ENCODE peak calls at places on chromosomes 1 and 21, in seven cellular contexts. One of them, this sample, is unnamed.

GRCh38 chr1:240831191-240831631 is 219.3 kb upstream of the GREM2 start:
- DNase-seq in mammary epithelial cell: no peak
- DNase-seq in prostate gland: no peak
- DNase-seq in suprapubic skin: no peak
- DNase-seq in hepatocyte: no peak
- DNase-seq in fibroblast of lung: peak
- DNase-seq in left ventricle myocardium inferior: no peak
- DNase-seq in this sample: no peak

GRCh38 chr21:26717146-26717739 is 128.0 kb downstream of the ADAMTS1 start:
- DNase-seq in left ventricle myocardium inferior: no peak
- DNase-seq in mammary epithelial cell: peak
- DNase-seq in hepatocyte: no peak
- DNase-seq in prostate gland: no peak
- DNase-seq in suprapubic skin: no peak
- DNase-seq in fibroblast of lung: peak
- DNase-seq in this sample: no peak

GRCh38 chr21:37202221-37202805 is 64.8 kb downstream of the VPS26C start:
- DNase-seq in left ventricle myocardium inferior: no peak
- DNase-seq in mammary epithelial cell: no peak
- DNase-seq in fibroblast of lung: no peak
- DNase-seq in prostate gland: no peak
- DNase-seq in suprapubic skin: no peak
- DNase-seq in hepatocyte: no peak
- DNase-seq in this sample: no peak

GRCh38 chr1:197526736-197527371 is 248.4 kb downstream of the DENND1B start:
- DNase-seq in fibroblast of lung: peak
- DNase-seq in mammary epithelial cell: peak
- DNase-seq in prostate gland: no peak
- DNase-seq in suprapubic skin: no peak
- DNase-seq in left ventricle myocardium inferior: no peak
- DNase-seq in hepatocyte: peak
- DNase-seq in this sample: no peak

GRCh38 chr1:236864996-236865877 is 70.1 kb downstream of the MTR start:
- DNase-seq in left ventricle myocardium inferior: no peak
- DNase-seq in mammary epithelial cell: no peak
- DNase-seq in suprapubic skin: no peak
- DNase-seq in prostate gland: no peak
- DNase-seq in hepatocyte: no peak
- DNase-seq in fibroblast of lung: peak
- DNase-seq in this sample: no peak

GRCh38 chr1:235069577-235070563 is 58.8 kb downstream of the TOMM20 start:
- DNase-seq in fibroblast of lung: peak
- DNase-seq in left ventricle myocardium inferior: peak
- DNase-seq in suprapubic skin: peak
- DNase-seq in prostate gland: peak
- DNase-seq in mammary epithelial cell: peak
- DNase-seq in hepatocyte: peak
- DNase-seq in this sample: no peak

GRCh38 chr1:158426137-158426536 is at the start of gene OR10K2:
- DNase-seq in suprapubic skin: no peak
- DNase-seq in mammary epithelial cell: no peak
- DNase-seq in prostate gland: no peak
- DNase-seq in hepatocyte: no peak
- DNase-seq in left ventricle myocardium inferior: no peak
- DNase-seq in fibroblast of lung: no peak
- DNase-seq in this sample: no peak

GRCh38 chr1:180178511-180179161 is 24.0 kb downstream of the QSOX1 start:
- DNase-seq in fibroblast of lung: peak
- DNase-seq in mammary epithelial cell: no peak
- DNase-seq in hepatocyte: peak
- DNase-seq in left ventricle myocardium inferior: peak
- DNase-seq in prostate gland: peak
- DNase-seq in suprapubic skin: peak
- DNase-seq in this sample: peak

GRCh38 chr1:68448365-68448764 is 1.4 kb downstream of the RPE65 start:
- DNase-seq in prostate gland: no peak
- DNase-seq in hepatocyte: no peak
- DNase-seq in fibroblast of lung: no peak
- DNase-seq in mammary epithelial cell: no peak
- DNase-seq in suprapubic skin: no peak
- DNase-seq in left ventricle myocardium inferior: no peak
- DNase-seq in this sample: no peak

GRCh38 chr1:66247415-66248208 is 286.3 kb upstream of the SGIP1 start:
- DNase-seq in mammary epithelial cell: no peak
- DNase-seq in left ventricle myocardium inferior: no peak
- DNase-seq in prostate gland: no peak
- DNase-seq in suprapubic skin: no peak
- DNase-seq in fibroblast of lung: no peak
- DNase-seq in hepatocyte: no peak
- DNase-seq in this sample: no peak

GRCh38 chr1:67710417-67710816 is 25.4 kb downstream of the GADD45A start:
- DNase-seq in mammary epithelial cell: peak
- DNase-seq in prostate gland: no peak
- DNase-seq in fibroblast of lung: peak
- DNase-seq in suprapubic skin: no peak
- DNase-seq in hepatocyte: no peak
- DNase-seq in left ventricle myocardium inferior: no peak
- DNase-seq in this sample: no peak

GRCh38 chr1:155646307-155646706 is 36.3 kb downstream of the MSTO1 start:
- DNase-seq in prostate gland: no peak
- DNase-seq in left ventricle myocardium inferior: peak
- DNase-seq in mammary epithelial cell: peak
- DNase-seq in fibroblast of lung: peak
- DNase-seq in suprapubic skin: no peak
- DNase-seq in hepatocyte: no peak
- DNase-seq in this sample: peak

GRCh38 chr1:235421751-235422150 is 54.5 kb downstream of the TBCE start:
- DNase-seq in mammary epithelial cell: no peak
- DNase-seq in hepatocyte: no peak
- DNase-seq in left ventricle myocardium inferior: no peak
- DNase-seq in prostate gland: no peak
- DNase-seq in suprapubic skin: no peak
- DNase-seq in fibroblast of lung: no peak
- DNase-seq in this sample: no peak

GRCh38 chr1:157773723-157774350 is 3.1 kb downstream of the FCRL2 start:
- DNase-seq in prostate gland: no peak
- DNase-seq in mammary epithelial cell: no peak
- DNase-seq in suprapubic skin: no peak
- DNase-seq in left ventricle myocardium inferior: no peak
- DNase-seq in fibroblast of lung: no peak
- DNase-seq in hepatocyte: peak
- DNase-seq in this sample: no peak

GRCh38 chr1:7408771-7409150 is 362.3 kb upstream of the VAMP3 start:
- DNase-seq in left ventricle myocardium inferior: no peak
- DNase-seq in mammary epithelial cell: no peak
- DNase-seq in fibroblast of lung: no peak
- DNase-seq in hepatocyte: no peak
- DNase-seq in prostate gland: peak
- DNase-seq in suprapubic skin: no peak
- DNase-seq in this sample: no peak

GRCh38 chr1:52102336-52103013 is 39.4 kb upstream of the ZFYVE9 start:
- DNase-seq in hepatocyte: no peak
- DNase-seq in fibroblast of lung: peak
- DNase-seq in left ventricle myocardium inferior: no peak
- DNase-seq in suprapubic skin: no peak
- DNase-seq in mammary epithelial cell: no peak
- DNase-seq in prostate gland: no peak
- DNase-seq in this sample: no peak

GRCh38 chr1:67316180-67316902 is 8.7 kb downstream of the IL12RB2 start:
- DNase-seq in mammary epithelial cell: no peak
- DNase-seq in prostate gland: no peak
- DNase-seq in left ventricle myocardium inferior: no peak
- DNase-seq in fibroblast of lung: no peak
- DNase-seq in suprapubic skin: no peak
- DNase-seq in hepatocyte: no peak
- DNase-seq in this sample: no peak

GRCh38 chr1:156461781-156462647 is 38.6 kb downstream of the MEF2D start:
- DNase-seq in mammary epithelial cell: no peak
- DNase-seq in suprapubic skin: peak
- DNase-seq in hepatocyte: no peak
- DNase-seq in prostate gland: peak
- DNase-seq in left ventricle myocardium inferior: no peak
- DNase-seq in fibroblast of lung: no peak
- DNase-seq in this sample: no peak

GRCh38 chr1:101043776-101044175 is 18.2 kb upstream of the DPH5 start:
- DNase-seq in left ventricle myocardium inferior: no peak
- DNase-seq in suprapubic skin: no peak
- DNase-seq in prostate gland: no peak
- DNase-seq in fibroblast of lung: peak
- DNase-seq in hepatocyte: peak
- DNase-seq in mammary epithelial cell: peak
- DNase-seq in this sample: no peak

GRCh38 chr1:24859063-24860010 is 70.7 kb downstream of the RUNX3 start:
- DNase-seq in suprapubic skin: no peak
- DNase-seq in fibroblast of lung: no peak
- DNase-seq in hepatocyte: no peak
- DNase-seq in prostate gland: no peak
- DNase-seq in mammary epithelial cell: no peak
- DNase-seq in left ventricle myocardium inferior: no peak
- DNase-seq in this sample: no peak

GRCh38 chr21:31075844-31076243 is 37.6 kb upstream of the KRTAP19-8 start:
- DNase-seq in fibroblast of lung: no peak
- DNase-seq in left ventricle myocardium inferior: no peak
- DNase-seq in hepatocyte: no peak
- DNase-seq in mammary epithelial cell: no peak
- DNase-seq in suprapubic skin: no peak
- DNase-seq in prostate gland: no peak
- DNase-seq in this sample: no peak

GRCh38 chr1:233780049-233780448 is 124.4 kb upstream of the SLC35F3 start:
- DNase-seq in mammary epithelial cell: no peak
- DNase-seq in fibroblast of lung: no peak
- DNase-seq in suprapubic skin: no peak
- DNase-seq in left ventricle myocardium inferior: no peak
- DNase-seq in prostate gland: no peak
- DNase-seq in hepatocyte: no peak
- DNase-seq in this sample: no peak

GRCh38 chr1:226690460-226690982 is 48.6 kb downstream of the ITPKB start:
- DNase-seq in hepatocyte: no peak
- DNase-seq in mammary epithelial cell: peak
- DNase-seq in left ventricle myocardium inferior: no peak
- DNase-seq in prostate gland: peak
- DNase-seq in fibroblast of lung: no peak
- DNase-seq in suprapubic skin: no peak
- DNase-seq in this sample: no peak

GRCh38 chr1:226691257-226691656 is 47.8 kb downstream of the ITPKB start:
- DNase-seq in suprapubic skin: no peak
- DNase-seq in mammary epithelial cell: no peak
- DNase-seq in prostate gland: no peak
- DNase-seq in fibroblast of lung: no peak
- DNase-seq in hepatocyte: no peak
- DNase-seq in left ventricle myocardium inferior: no peak
- DNase-seq in this sample: no peak

GRCh38 chr1:226692868-226693267 is 46.2 kb downstream of the ITPKB start:
- DNase-seq in suprapubic skin: no peak
- DNase-seq in left ventricle myocardium inferior: no peak
- DNase-seq in mammary epithelial cell: no peak
- DNase-seq in prostate gland: no peak
- DNase-seq in hepatocyte: no peak
- DNase-seq in fibroblast of lung: no peak
- DNase-seq in this sample: no peak

GRCh38 chr1:226695335-226695900 is 43.7 kb downstream of the ITPKB start:
- DNase-seq in mammary epithelial cell: no peak
- DNase-seq in hepatocyte: no peak
- DNase-seq in suprapubic skin: peak
- DNase-seq in prostate gland: no peak
- DNase-seq in fibroblast of lung: no peak
- DNase-seq in left ventricle myocardium inferior: no peak
- DNase-seq in this sample: no peak

GRCh38 chr1:226692067-226692792 is 46.9 kb downstream of the ITPKB start:
- DNase-seq in mammary epithelial cell: no peak
- DNase-seq in hepatocyte: no peak
- DNase-seq in fibroblast of lung: no peak
- DNase-seq in left ventricle myocardium inferior: no peak
- DNase-seq in suprapubic skin: no peak
- DNase-seq in prostate gland: no peak
- DNase-seq in this sample: no peak
- H3K27ac ChIP-seq in mammary epithelial cell: no peak
- H3K27ac ChIP-seq in hepatocyte: peak
- H3K27ac ChIP-seq in fibroblast of lung: no peak
- H3K27ac ChIP-seq in left ventricle myocardium inferior: peak
- H3K27ac ChIP-seq in suprapubic skin: peak
- H3K27ac ChIP-seq in prostate gland: no peak
- H3K27ac ChIP-seq in this sample: no peak

GRCh38 chr1:21622466-21623315 is 46.5 kb downstream of the RAP1GAP start:
- DNase-seq in suprapubic skin: no peak
- DNase-seq in mammary epithelial cell: peak
- DNase-seq in left ventricle myocardium inferior: peak
- DNase-seq in fibroblast of lung: no peak
- DNase-seq in prostate gland: peak
- DNase-seq in hepatocyte: peak
- DNase-seq in this sample: no peak
- H3K4me3 ChIP-seq in suprapubic skin: peak
- H3K4me3 ChIP-seq in mammary epithelial cell: peak
- H3K4me3 ChIP-seq in left ventricle myocardium inferior: peak
- H3K4me3 ChIP-seq in fibroblast of lung: peak
- H3K4me3 ChIP-seq in prostate gland: peak
- H3K4me3 ChIP-seq in hepatocyte: peak
- H3K4me3 ChIP-seq in this sample: no peak

DNA sequence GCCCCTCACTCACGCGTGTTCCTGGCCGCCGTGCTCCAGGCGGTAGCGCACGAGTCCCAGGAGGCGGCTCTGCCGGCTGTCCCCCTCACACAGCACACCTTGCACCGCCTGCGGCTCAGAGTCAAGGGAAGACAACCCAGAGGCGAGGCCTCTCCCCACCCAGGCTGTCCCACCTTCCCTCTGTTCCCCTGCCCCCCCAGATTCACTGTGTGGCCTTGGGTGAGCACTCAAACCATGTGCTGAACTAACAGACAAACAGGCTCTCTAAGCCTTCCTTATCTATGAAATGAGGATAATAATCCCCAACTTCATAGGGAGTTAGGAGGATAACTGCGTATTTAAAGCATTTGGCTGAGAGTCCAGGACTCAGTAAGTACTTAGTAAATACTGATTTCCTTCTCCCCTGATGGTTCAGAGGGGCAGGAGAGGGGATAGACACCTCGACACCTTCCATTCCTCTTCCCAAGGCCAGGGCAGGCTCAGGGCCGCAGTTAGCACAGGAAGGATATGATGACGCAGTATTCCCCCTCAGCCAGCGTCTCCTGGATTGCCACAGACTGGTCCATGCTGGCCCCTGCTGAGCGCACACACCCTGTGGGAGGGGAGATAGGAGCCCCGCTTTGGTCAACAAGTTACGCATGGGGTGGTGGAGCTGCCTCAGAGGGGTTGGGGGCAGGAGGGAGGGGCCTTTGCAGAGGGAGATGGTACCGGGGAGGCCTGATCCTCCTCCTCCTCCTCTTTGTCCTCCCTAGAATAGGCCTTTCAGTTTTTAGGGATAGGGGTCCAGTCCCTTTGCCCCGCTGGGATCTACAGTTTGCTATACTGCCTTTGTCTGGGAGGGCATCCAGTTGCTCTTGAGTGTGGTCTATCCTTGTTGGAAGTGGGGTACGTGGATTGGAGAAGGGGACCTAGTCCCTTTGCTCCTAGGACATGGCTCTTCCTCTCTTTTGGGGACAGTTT is 830 bp downstream of the INPP5B start:
- DNase-seq in hepatocyte: peak
- DNase-seq in mammary epithelial cell: no peak
- DNase-seq in suprapubic skin: peak
- DNase-seq in left ventricle myocardium inferior: peak
- DNase-seq in prostate gland: peak
- DNase-seq in fibroblast of lung: peak
- DNase-seq in this sample: peak
- H3K27ac ChIP-seq in hepatocyte: peak
- H3K27ac ChIP-seq in mammary epithelial cell: no peak
- H3K27ac ChIP-seq in suprapubic skin: peak
- H3K27ac ChIP-seq in left ventricle myocardium inferior: peak
- H3K27ac ChIP-seq in prostate gland: peak
- H3K27ac ChIP-seq in fibroblast of lung: peak
- H3K27ac ChIP-seq in this sample: peak

GRCh38 chr1:208326033-208326432 is 81.8 kb upstream of the PLXNA2 start:
- DNase-seq in suprapubic skin: no peak
- DNase-seq in prostate gland: no peak
- DNase-seq in fibroblast of lung: no peak
- DNase-seq in mammary epithelial cell: no peak
- DNase-seq in left ventricle myocardium inferior: no peak
- DNase-seq in hepatocyte: no peak
- DNase-seq in this sample: no peak
- H3K4me3 ChIP-seq in suprapubic skin: no peak
- H3K4me3 ChIP-seq in prostate gland: no peak
- H3K4me3 ChIP-seq in fibroblast of lung: no peak
- H3K4me3 ChIP-seq in mammary epithelial cell: no peak
- H3K4me3 ChIP-seq in left ventricle myocardium inferior: no peak
- H3K4me3 ChIP-seq in hepatocyte: no peak
- H3K4me3 ChIP-seq in this sample: no peak

This sample was measured in HL-60.